ENCODE peak calls at places on chromosomes 4 and X, in five cellular contexts. C is AG10803, Q is astrocyte of the spinal cord, H is mucosa of descending colon, J is astrocyte. S is an unnamed sample.

GRCh38 chr4:75710246-75710645 is 14.1 kb upstream of the USO1 start:
- DNase-seq in C (no peak), Q (peak), H (no peak), J (peak), S (peak)

GRCh38 chr4:184751585-184751956 is 17.7 kb upstream of the CENPU start:
- DNase-seq in C (no peak), Q (no peak), H (no peak), J (no peak), S (no peak)

GRCh38 chr4:83546796-83547195 is 10.9 kb downstream of the GPAT3 start:
- DNase-seq in C (peak), Q (no peak), H (no peak), J (no peak), S (no peak)

GRCh38 chrX:130401415-130402210 is at the start of gene RBMX2:
- DNase-seq in C (peak), Q (peak), H (peak), J (peak), S (peak)

GRCh38 chr4:160283081-160283480 is 1180.2 kb downstream of the RAPGEF2 start:
- DNase-seq in C (no peak), Q (no peak), H (no peak), J (no peak), S (no peak)

GRCh38 chr4:11098461-11098860 is 330.2 kb downstream of the HS3ST1 start:
- DNase-seq in C (no peak), Q (no peak), H (no peak), J (no peak), S (no peak)

GRCh38 chrX:17291141-17291900 is 83.7 kb upstream of the NHS start:
- DNase-seq in C (no peak), Q (no peak), H (no peak), J (no peak), S (no peak)

GRCh38 chr4:106315476-106315967 is 487 bp downstream of the TBCK start:
- DNase-seq in C (peak), Q (peak), H (no peak), J (peak), S (peak)

GRCh38 chr4:80183196-80184052 is 13.9 kb upstream of the PRDM8 start:
- DNase-seq in C (no peak), Q (no peak), H (peak), J (no peak), S (peak)

GRCh38 chrX:133232331-133232730 is 14.2 kb upstream of the TFDP3 start:
- DNase-seq in C (no peak), Q (no peak), H (no peak), J (no peak), S (no peak)

GRCh38 chr4:133143775-133144430 is 5.2 kb upstream of the PCDH10 start:
- DNase-seq in C (no peak), Q (no peak), H (no peak), J (no peak), S (no peak)

GRCh38 chr4:142707397-142707796 is 138.7 kb downstream of the INPP4B start:
- DNase-seq in C (no peak), Q (no peak), H (no peak), J (no peak), S (no peak)

GRCh38 chr4:53490161-53490915 is 100.9 kb downstream of the LNX1 start:
- DNase-seq in C (peak), Q (peak), H (no peak), J (no peak), S (peak)

GRCh38 chrX:140916891-140917290 is 85.5 kb upstream of the SPANXB1 start:
- DNase-seq in C (no peak), Q (no peak), H (no peak), J (no peak), S (no peak)

GRCh38 chr4:4395849-4396627 is 9.1 kb downstream of the NSG1 start:
- DNase-seq in C (peak), Q (no peak), H (no peak), J (peak), S (peak)
- H3K4me3 ChIP-seq in C (no peak), Q (no peak), H (no peak), J (no peak), S (no peak)

DNA sequence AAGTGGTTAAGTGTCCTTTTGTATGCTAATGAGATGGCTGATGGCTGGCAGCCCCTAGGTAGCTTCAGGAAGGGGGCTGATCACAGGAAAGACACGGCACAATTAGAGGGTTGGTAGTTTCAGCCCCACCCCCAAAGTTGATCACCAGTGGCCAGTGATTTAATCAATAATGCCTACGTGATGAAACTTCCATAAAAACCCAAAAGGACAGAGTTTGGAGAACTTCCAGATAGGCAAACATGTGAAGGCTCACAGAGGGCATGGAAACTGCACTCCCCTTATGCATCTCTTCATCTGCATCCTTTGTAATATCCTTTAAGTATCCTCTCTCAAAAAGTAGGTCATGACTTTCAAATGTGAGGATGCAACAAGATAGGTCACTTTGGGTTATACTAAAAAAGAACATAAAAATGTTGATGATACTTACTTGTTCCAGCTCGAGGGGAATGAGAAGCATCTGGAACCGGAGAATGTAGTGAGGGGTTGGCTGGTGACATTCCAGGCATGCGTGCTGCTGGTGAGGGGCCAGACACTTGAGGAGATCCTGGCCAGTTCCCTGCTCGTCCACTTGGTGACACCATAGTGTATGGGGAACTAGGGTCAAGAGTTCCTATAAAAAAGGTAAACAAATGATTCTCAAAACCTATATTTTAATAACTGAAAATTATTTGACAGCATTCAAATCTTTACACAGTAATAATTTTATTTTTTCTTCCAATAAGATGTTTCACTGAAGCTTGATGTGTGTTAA is 16.7 kb upstream of the CXorf38 start:
- DNase-seq in C (peak), Q (peak), H (no peak), J (peak), S (peak)
- TF ChIP-seq CTCF in C (peak), Q (peak), H (no peak), J (no peak), S (peak)

GRCh38 chr4:103076777-103077347 is 301 bp upstream of the SLC9B2 start:
- DNase-seq in C (no peak), Q (no peak), H (no peak), J (no peak), S (no peak)

GRCh38 chr4:103074039-103074438 is 2.5 kb downstream of the SLC9B2 start:
- DNase-seq in C (no peak), Q (no peak), H (no peak), J (no peak), S (no peak)

GRCh38 chr4:103075435-103075893 is 1.1 kb downstream of the SLC9B2 start:
- DNase-seq in C (peak), Q (peak), H (no peak), J (peak), S (peak)

GRCh38 chr4:103075894-103076776 is at the start of gene SLC9B2:
- DNase-seq in C (peak), Q (peak), H (peak), J (peak), S (peak)

GRCh38 chr4:103074598-103075434 is 1.7 kb downstream of the SLC9B2 start:
- DNase-seq in C (peak), Q (peak), H (no peak), J (peak), S (peak)
- H3K4me3 ChIP-seq in C (peak), Q (peak), H (no peak), J (peak), S (peak)

DNA sequence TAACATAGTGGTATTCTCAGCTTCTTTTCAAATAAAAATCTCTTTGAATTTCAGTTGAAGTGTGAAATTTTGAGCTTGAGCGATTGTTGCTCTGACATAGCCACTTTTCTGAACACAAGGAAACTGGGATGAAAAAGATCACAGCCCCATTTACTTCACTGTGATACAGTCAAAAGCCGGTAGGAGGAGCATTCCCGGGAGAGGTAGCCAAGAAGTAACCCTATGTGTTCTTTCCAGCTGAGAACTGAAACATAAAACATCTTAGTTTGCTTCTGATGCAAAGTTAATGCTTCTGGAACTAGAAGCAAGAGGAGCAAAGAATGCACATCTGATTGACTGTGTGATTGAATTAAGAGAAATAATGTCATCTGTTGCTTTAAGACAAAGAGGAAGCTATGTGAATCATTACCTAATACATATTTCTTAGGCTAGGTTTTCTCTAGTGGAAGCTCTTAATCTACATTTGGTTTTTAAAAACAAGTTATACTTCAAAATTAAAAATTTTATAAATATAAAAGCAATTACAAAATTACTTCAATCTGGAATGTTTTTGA is 88.4 kb upstream of the UNC5C start:
- DNase-seq in C (no peak), Q (peak), H (no peak), J (peak), S (peak)
- TF ChIP-seq CTCF in C (no peak), Q (peak), H (no peak), J (peak), S (peak)

GRCh38 chrX:136784231-136784630 is 3.5 kb upstream of the ARHGEF6 start:
- DNase-seq in C (no peak), Q (no peak), H (no peak), J (no peak), S (no peak)
- H3K4me3 ChIP-seq in C (no peak), Q (no peak), H (no peak), J (no peak), S (no peak)

GRCh38 chrX:126137899-126138298 is 28.2 kb downstream of the DCAF12L2 start:
- DNase-seq in C (no peak), Q (no peak), H (no peak), J (no peak), S (no peak)
- TF ChIP-seq CTCF in C (no peak), Q (no peak), H (no peak), J (no peak), S (no peak)

DNA sequence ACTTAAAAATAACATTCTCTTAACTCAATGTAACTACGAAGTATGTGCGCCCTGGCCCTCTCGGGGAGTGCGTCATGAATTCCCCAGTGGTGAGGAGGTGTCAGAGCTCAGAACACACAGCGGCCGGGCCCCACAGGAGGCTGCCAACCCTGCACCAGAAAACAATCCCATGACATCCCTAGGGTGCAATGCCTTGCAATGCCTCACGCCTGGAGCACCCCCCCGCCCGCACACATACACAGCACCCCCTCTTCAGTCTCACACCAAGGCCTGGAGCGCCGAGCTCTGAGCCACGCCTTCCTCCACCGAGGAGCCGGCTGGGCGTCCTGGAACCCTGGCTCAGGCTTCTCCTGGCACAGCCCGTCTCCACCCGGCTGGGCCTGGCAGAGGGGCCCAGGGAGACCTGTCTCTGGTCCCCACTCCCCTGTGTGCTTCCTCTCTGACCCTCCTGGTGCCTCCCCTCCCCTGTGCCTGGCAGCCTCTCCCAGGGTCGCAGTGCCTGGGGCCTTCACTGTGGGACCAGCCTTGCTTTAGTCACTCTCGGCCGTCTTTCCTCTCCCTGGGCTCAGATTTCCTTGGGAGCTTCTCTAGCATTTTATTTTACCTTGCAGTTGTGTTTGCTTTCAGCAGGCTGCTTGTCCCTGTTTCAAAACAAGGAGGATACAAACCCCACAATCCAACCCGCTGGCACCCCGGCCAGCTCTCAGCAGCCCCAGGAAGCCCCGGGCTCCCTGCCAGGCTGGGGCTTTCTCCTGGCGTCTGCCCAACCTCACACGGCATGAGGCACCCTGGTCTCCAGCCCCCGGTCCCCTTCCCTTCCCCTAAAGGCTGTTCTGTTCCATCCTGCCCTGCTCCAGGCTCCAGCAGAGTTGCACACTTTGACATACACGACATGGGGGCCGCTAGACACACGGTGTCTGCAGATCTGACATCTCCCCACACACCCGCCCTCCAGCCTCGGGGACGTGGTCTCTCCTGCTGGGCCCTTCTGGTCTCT is 108.0 kb upstream of the ADRA2C start:
- DNase-seq in C (peak), Q (peak), H (no peak), J (peak), S (peak)
- H3K4me3 ChIP-seq in C (no peak), Q (no peak), H (no peak), J (no peak), S (no peak)

S was measured in fibroblast of pulmonary artery.